ENCODE peak calls at places on chromosome 20, in eight cellular contexts. U, I, Q, A, P, B, O and C are unnamed samples.

GRCh38 chr20:14712302-14712739 is 374.9 kb upstream of the FLRT3 start:
- DNase-seq in U (no peak), I (peak), Q (peak), A (peak), P (no peak), B (no peak), O (peak), C (no peak)

GRCh38 chr20:48772183-48772976 is 55.4 kb downstream of the PREX1 start:
- DNase-seq in U (peak), I (no peak), Q (no peak), A (no peak), P (no peak), B (peak), O (no peak), C (no peak)

GRCh38 chr20:25136643-25137559 is 55.0 kb upstream of the VSX1 start:
- DNase-seq in U (peak), I (peak), Q (peak), A (peak), P (no peak), B (peak), O (peak), C (no peak)

GRCh38 chr20:2287504-2287903 is 8.3 kb upstream of the TGM3 start:
- DNase-seq in U (no peak), I (no peak), Q (no peak), A (no peak), P (no peak), B (no peak), O (no peak), C (no peak)

GRCh38 chr20:6420336-6420735 is 297.5 kb upstream of the FERMT1 start:
- DNase-seq in U (no peak), I (no peak), Q (no peak), A (peak), P (no peak), B (no peak), O (no peak), C (no peak)

GRCh38 chr20:45097485-45098095 is 3.3 kb downstream of the KCNS1 start:
- DNase-seq in U (no peak), I (peak), Q (no peak), A (peak), P (peak), B (no peak), O (no peak), C (peak)

GRCh38 chr20:4038676-4039075 is 23.3 kb upstream of the RNF24 start:
- DNase-seq in U (no peak), I (no peak), Q (no peak), A (no peak), P (no peak), B (no peak), O (no peak), C (no peak)

GRCh38 chr20:24951536-24952047 is 2.5 kb downstream of the CST7 start:
- DNase-seq in U (no peak), I (no peak), Q (no peak), A (no peak), P (no peak), B (no peak), O (no peak), C (no peak)

GRCh38 chr20:5658897-5659296 is 91.3 kb upstream of the SHLD1 start:
- DNase-seq in U (peak), I (peak), Q (peak), A (peak), P (no peak), B (peak), O (peak), C (peak)

GRCh38 chr20:36754656-36755222 is 8.8 kb upstream of the NDRG3 start:
- DNase-seq in U (no peak), I (peak), Q (peak), A (peak), P (no peak), B (peak), O (peak), C (peak)

GRCh38 chr20:51185277-51185676 is 162.4 kb upstream of the KCNG1 start:
- DNase-seq in U (no peak), I (no peak), Q (no peak), A (peak), P (no peak), B (no peak), O (no peak), C (no peak)

GRCh38 chr20:53677447-53678314 is 84.0 kb upstream of the ZNF217 start:
- DNase-seq in U (peak), I (peak), Q (no peak), A (no peak), P (no peak), B (no peak), O (no peak), C (no peak)

DNA sequence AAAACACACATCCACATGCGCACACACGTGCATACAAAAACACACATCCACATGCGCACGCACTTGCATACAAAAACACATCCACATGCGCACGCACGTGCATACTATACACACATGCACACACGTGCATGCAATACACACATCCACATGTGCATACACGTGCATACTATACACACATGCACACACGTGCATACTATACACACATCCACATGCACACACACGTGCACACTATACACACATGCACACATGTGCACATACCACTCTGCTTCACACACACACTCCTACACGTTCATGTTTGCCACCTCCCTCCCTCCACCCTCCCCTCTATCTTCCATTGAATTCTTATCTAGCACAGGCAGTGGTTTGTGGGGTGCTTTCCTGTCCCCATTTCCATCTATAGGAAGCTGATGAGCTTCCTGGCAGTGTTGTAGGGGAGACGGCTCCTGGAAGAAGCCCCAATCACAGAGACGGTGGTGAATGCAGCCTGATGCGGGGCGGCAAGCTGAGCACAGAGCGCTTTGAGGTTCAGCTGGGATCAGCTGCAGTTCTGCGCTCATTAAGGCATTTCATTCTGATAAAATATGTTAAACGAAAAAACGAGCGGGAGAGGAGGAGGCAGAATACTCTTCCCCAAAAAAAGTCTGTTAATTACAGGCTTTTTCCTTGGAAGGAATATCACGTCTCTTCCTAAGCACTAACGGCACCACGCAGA is 287.8 kb downstream of the TAF4 start:
- DNase-seq in U (no peak), I (no peak), Q (no peak), A (no peak), P (no peak), B (no peak), O (no peak), C (no peak)
- H3K27ac ChIP-seq in U (no peak), I (no peak), Q (no peak), A (no peak), P (no peak), B (no peak), O (no peak), C (no peak)

GRCh38 chr20:63357921-63358905 is 2.9 kb downstream of the CHRNA4 start:
- DNase-seq in U (peak), I (no peak), Q (no peak), A (no peak), P (no peak), B (no peak), O (no peak), C (no peak)
- H3K27ac ChIP-seq in U (peak), I (no peak), Q (no peak), A (peak), P (no peak), B (no peak), O (no peak), C (no peak)

GRCh38 chr20:57258055-57258454 is 8.4 kb downstream of the BMP7 start:
- DNase-seq in U (no peak), I (no peak), Q (no peak), A (no peak), P (no peak), B (no peak), O (no peak), C (no peak)

GRCh38 chr20:57256908-57257307 is 9.5 kb downstream of the BMP7 start:
- DNase-seq in U (no peak), I (no peak), Q (no peak), A (no peak), P (no peak), B (no peak), O (no peak), C (no peak)

GRCh38 chr20:57259179-57260021 is 7.0 kb downstream of the BMP7 start:
- DNase-seq in U (no peak), I (no peak), Q (no peak), A (no peak), P (no peak), B (no peak), O (no peak), C (no peak)

GRCh38 chr20:57255183-57255582 is 11.3 kb downstream of the BMP7 start:
- DNase-seq in U (no peak), I (no peak), Q (no peak), A (no peak), P (no peak), B (no peak), O (no peak), C (no peak)

DNA sequence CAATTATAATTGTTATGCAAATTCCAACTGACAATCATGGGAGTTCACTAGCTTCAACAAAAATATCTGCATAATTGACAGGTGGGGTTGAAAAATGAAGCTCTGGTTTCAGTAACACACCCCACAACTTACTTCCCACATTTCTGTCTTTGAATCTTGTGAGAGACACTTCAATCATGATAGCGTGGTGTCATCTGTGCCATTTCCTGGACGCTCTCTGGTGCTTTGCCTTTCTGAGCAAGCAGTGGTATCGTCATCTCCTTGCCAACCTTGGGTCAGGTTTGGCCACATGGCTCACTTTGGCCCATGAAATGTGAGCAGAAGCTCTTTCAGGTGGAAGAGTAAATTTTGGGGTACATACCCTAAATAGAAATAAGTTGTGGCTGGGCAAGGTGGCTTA is 10.2 kb downstream of the BMP7 start:
- DNase-seq in U (no peak), I (no peak), Q (no peak), A (no peak), P (no peak), B (no peak), O (no peak), C (no peak)
- H3K27ac ChIP-seq in U (no peak), I (no peak), Q (no peak), A (no peak), P (no peak), B (no peak), O (no peak), C (no peak)

DNA sequence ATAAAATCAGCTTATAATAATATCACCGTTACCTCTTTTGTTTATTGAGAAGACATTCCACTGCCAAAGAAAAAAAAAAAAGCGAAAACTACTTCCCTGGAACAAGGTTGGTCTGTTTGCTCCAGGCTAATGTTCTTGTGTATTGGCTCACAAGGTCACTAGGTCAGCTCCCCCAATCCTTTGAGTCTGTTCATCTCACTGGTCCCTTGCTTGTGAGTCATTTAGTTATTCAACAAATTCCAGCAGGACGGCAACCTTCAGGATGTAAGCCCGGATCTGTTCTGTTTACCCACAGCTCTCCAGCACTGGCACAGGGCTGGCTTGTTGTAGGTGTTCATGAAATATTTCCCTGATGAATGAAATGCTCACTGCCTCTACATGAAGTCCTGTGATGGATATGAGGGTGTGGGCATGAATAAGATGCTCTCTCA is 3.3 kb downstream of the ARHGAP40 start:
- DNase-seq in U (no peak), I (peak), Q (peak), A (peak), P (no peak), B (no peak), O (peak), C (no peak)
- H3K27ac ChIP-seq in U (no peak), I (peak), Q (no peak), A (no peak), P (no peak), B (no peak), O (no peak), C (no peak)